ENCODE peak calls at places on chromosomes 6 and 20, in eight cellular contexts. One of them, this sample, is unnamed. For H3K4me1, the result is how much of the 10 kb centered on the place peaks cover.

GRCh38 chr20:62760536-62761057 is 35.7 kb upstream of the MRGBP start:
- DNase-seq in tibial nerve: no peak
- DNase-seq in upper lobe of left lung: peak
- DNase-seq in stomach: no peak
- DNase-seq in A549: no peak
- DNase-seq in transverse colon: no peak
- DNase-seq in SK-N-SH: no peak
- DNase-seq in HepG2: no peak
- DNase-seq in this sample: no peak

GRCh38 chr20:4160761-4161305 is 145.5 kb upstream of the RNF24 start:
- DNase-seq in tibial nerve: peak
- DNase-seq in upper lobe of left lung: peak
- DNase-seq in stomach: no peak
- DNase-seq in A549: no peak
- DNase-seq in transverse colon: peak
- DNase-seq in SK-N-SH: no peak
- DNase-seq in HepG2: peak
- DNase-seq in this sample: peak

GRCh38 chr6:44269921-44270525 is at the start of gene TMEM151B:
- DNase-seq in tibial nerve: no peak
- DNase-seq in upper lobe of left lung: peak
- DNase-seq in stomach: no peak
- DNase-seq in A549: no peak
- DNase-seq in transverse colon: no peak
- DNase-seq in SK-N-SH: peak
- DNase-seq in HepG2: no peak
- DNase-seq in this sample: no peak

GRCh38 chr6:57198926-57199636 is 23.0 kb downstream of the RAB23 start:
- DNase-seq in tibial nerve: no peak
- DNase-seq in upper lobe of left lung: no peak
- DNase-seq in stomach: no peak
- DNase-seq in A549: no peak
- DNase-seq in transverse colon: peak
- DNase-seq in SK-N-SH: no peak
- DNase-seq in HepG2: no peak
- DNase-seq in this sample: no peak

GRCh38 chr6:31701666-31702420 is 1.3 kb downstream of the ABHD16A start:
- DNase-seq in tibial nerve: no peak
- DNase-seq in upper lobe of left lung: no peak
- DNase-seq in stomach: no peak
- DNase-seq in A549: no peak
- DNase-seq in transverse colon: no peak
- DNase-seq in SK-N-SH: peak
- DNase-seq in HepG2: no peak
- DNase-seq in this sample: no peak

GRCh38 chr20:47487175-47487917 is 14.3 kb upstream of the NCOA3 start:
- DNase-seq in tibial nerve: no peak
- DNase-seq in upper lobe of left lung: no peak
- DNase-seq in stomach: no peak
- DNase-seq in A549: no peak
- DNase-seq in transverse colon: peak
- DNase-seq in SK-N-SH: no peak
- DNase-seq in HepG2: no peak
- DNase-seq in this sample: no peak

GRCh38 chr6:31246051-31246495 is 25.8 kb downstream of the HLA-C start:
- DNase-seq in tibial nerve: no peak
- DNase-seq in upper lobe of left lung: no peak
- DNase-seq in stomach: no peak
- DNase-seq in A549: no peak
- DNase-seq in transverse colon: no peak
- DNase-seq in SK-N-SH: no peak
- DNase-seq in HepG2: peak
- DNase-seq in this sample: no peak

GRCh38 chr6:105363100-105363754 is 39.7 kb downstream of the PREP start:
- DNase-seq in tibial nerve: no peak
- DNase-seq in upper lobe of left lung: no peak
- DNase-seq in stomach: no peak
- DNase-seq in A549: no peak
- DNase-seq in transverse colon: no peak
- DNase-seq in SK-N-SH: peak
- DNase-seq in HepG2: no peak
- DNase-seq in this sample: no peak

GRCh38 chr6:6712258-6712978 is 123.9 kb downstream of the LY86 start:
- DNase-seq in tibial nerve: peak
- DNase-seq in upper lobe of left lung: no peak
- DNase-seq in stomach: peak
- DNase-seq in A549: peak
- DNase-seq in transverse colon: peak
- DNase-seq in SK-N-SH: no peak
- DNase-seq in HepG2: peak
- DNase-seq in this sample: no peak

GRCh38 chr20:44761423-44761822 is 15.8 kb downstream of the KCNK15 start:
- DNase-seq in tibial nerve: no peak
- DNase-seq in upper lobe of left lung: no peak
- DNase-seq in stomach: no peak
- DNase-seq in A549: no peak
- DNase-seq in transverse colon: no peak
- DNase-seq in SK-N-SH: no peak
- DNase-seq in HepG2: no peak
- DNase-seq in this sample: no peak

GRCh38 chr6:39964094-39964493 is 29.8 kb upstream of the MOCS1 start:
- DNase-seq in tibial nerve: no peak
- DNase-seq in upper lobe of left lung: no peak
- DNase-seq in stomach: no peak
- DNase-seq in A549: no peak
- DNase-seq in transverse colon: no peak
- DNase-seq in SK-N-SH: no peak
- DNase-seq in HepG2: no peak
- DNase-seq in this sample: no peak

GRCh38 chr6:39962831-39963230 is 28.6 kb upstream of the MOCS1 start:
- DNase-seq in tibial nerve: no peak
- DNase-seq in upper lobe of left lung: no peak
- DNase-seq in stomach: no peak
- DNase-seq in A549: no peak
- DNase-seq in transverse colon: no peak
- DNase-seq in SK-N-SH: no peak
- DNase-seq in HepG2: no peak
- DNase-seq in this sample: no peak

GRCh38 chr6:39964530-39964929 is 30.3 kb upstream of the MOCS1 start:
- DNase-seq in tibial nerve: no peak
- DNase-seq in upper lobe of left lung: no peak
- DNase-seq in stomach: no peak
- DNase-seq in A549: no peak
- DNase-seq in transverse colon: no peak
- DNase-seq in SK-N-SH: no peak
- DNase-seq in HepG2: no peak
- DNase-seq in this sample: no peak

GRCh38 chr6:39958947-39959346 is 24.7 kb upstream of the MOCS1 start:
- DNase-seq in tibial nerve: no peak
- DNase-seq in upper lobe of left lung: no peak
- DNase-seq in stomach: no peak
- DNase-seq in A549: no peak
- DNase-seq in transverse colon: no peak
- DNase-seq in SK-N-SH: no peak
- DNase-seq in HepG2: no peak
- DNase-seq in this sample: no peak

GRCh38 chr6:39961178-39961577 is 26.9 kb upstream of the MOCS1 start:
- DNase-seq in tibial nerve: no peak
- DNase-seq in upper lobe of left lung: no peak
- DNase-seq in stomach: no peak
- DNase-seq in A549: no peak
- DNase-seq in transverse colon: no peak
- DNase-seq in SK-N-SH: peak
- DNase-seq in HepG2: no peak
- DNase-seq in this sample: no peak
- TF ChIP-seq EP300 in tibial nerve: no peak
- TF ChIP-seq EP300 in upper lobe of left lung: no peak
- TF ChIP-seq EP300 in stomach: no peak
- TF ChIP-seq EP300 in A549: no peak
- TF ChIP-seq EP300 in transverse colon: no peak
- TF ChIP-seq EP300 in SK-N-SH: no peak
- TF ChIP-seq EP300 in HepG2: no peak
- TF ChIP-seq EP300 in this sample: no peak

DNA sequence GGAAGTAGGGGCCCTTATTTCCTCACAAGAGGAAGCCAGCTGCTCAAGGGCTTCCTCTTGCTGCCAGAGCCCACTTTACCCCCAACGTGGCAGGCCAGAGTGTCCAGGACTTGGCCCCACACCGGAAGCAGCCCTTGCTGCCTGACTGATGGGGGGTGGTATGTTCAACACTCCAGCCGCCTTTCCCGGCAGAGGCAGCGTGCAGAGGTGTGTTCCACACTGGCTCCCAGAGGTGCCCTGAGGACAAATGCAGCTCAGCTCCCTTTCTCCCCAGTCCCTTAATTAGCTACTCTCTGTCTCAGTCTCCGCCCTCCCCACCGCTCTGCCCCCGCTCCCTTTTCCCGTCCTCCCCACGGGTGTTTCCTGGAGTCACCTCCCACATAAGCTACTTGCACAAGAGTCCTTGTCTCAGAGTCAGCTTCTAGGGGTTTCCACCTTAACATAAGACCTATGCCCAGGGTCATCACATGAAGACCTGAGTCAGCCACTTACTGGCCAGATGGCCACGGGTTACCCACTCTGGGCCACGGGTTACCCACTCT is 61.7 kb upstream of the SHLD1 start:
- DNase-seq in tibial nerve: no peak
- DNase-seq in upper lobe of left lung: peak
- DNase-seq in stomach: no peak
- DNase-seq in A549: no peak
- DNase-seq in transverse colon: no peak
- DNase-seq in SK-N-SH: no peak
- DNase-seq in HepG2: no peak
- DNase-seq in this sample: no peak
- H3K4me3 ChIP-seq in tibial nerve: no peak
- H3K4me3 ChIP-seq in upper lobe of left lung: no peak
- H3K4me3 ChIP-seq in stomach: no peak
- H3K4me3 ChIP-seq in A549: no peak
- H3K4me3 ChIP-seq in transverse colon: no peak
- H3K4me3 ChIP-seq in SK-N-SH: no peak
- H3K4me3 ChIP-seq in HepG2: no peak
- H3K4me3 ChIP-seq in this sample: no peak

GRCh38 chr20:2179957-2180356 is 78.3 kb downstream of the STK35 start:
- DNase-seq in tibial nerve: no peak
- DNase-seq in upper lobe of left lung: no peak
- DNase-seq in stomach: no peak
- DNase-seq in A549: no peak
- DNase-seq in transverse colon: no peak
- DNase-seq in SK-N-SH: no peak
- DNase-seq in HepG2: no peak
- DNase-seq in this sample: no peak
- H3K4me1 ChIP-seq in tibial nerve: under half
- H3K4me1 ChIP-seq in upper lobe of left lung: under half
- H3K4me1 ChIP-seq in stomach: under half
- H3K4me1 ChIP-seq in A549: under half
- H3K4me1 ChIP-seq in transverse colon: under half
- H3K4me1 ChIP-seq in SK-N-SH: under half
- H3K4me1 ChIP-seq in HepG2: under half
- H3K4me1 ChIP-seq in this sample: under half

DNA sequence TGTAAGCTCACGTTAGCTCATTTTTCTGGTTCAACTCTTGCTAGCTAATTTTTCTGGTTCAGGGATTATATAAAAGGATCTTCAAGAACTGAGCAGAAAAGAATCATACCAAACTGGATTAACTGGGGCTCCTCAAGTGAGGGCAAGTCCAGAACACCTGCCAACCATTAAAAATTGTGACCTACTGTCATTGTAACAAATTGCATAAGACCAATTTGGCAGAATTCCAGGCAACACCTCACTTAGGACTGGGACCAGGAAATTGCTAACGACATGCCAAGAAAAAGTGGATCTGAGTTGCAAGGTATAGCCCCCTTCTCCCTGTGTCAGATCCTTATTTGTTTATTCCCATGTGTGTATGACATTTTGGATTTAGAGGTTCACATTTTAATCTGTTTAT is 216.6 kb downstream of the HIVEP2 start:
- DNase-seq in tibial nerve: no peak
- DNase-seq in upper lobe of left lung: no peak
- DNase-seq in stomach: no peak
- DNase-seq in A549: no peak
- DNase-seq in transverse colon: peak
- DNase-seq in SK-N-SH: no peak
- DNase-seq in HepG2: no peak
- DNase-seq in this sample: no peak
- TF ChIP-seq EP300 in tibial nerve: no peak
- TF ChIP-seq EP300 in upper lobe of left lung: no peak
- TF ChIP-seq EP300 in stomach: no peak
- TF ChIP-seq EP300 in A549: no peak
- TF ChIP-seq EP300 in transverse colon: no peak
- TF ChIP-seq EP300 in SK-N-SH: no peak
- TF ChIP-seq EP300 in HepG2: no peak
- TF ChIP-seq EP300 in this sample: no peak

GRCh38 chr20:19742974-19743649 is 14.9 kb upstream of the RIN2 start:
- DNase-seq in tibial nerve: no peak
- DNase-seq in upper lobe of left lung: no peak
- DNase-seq in stomach: no peak
- DNase-seq in A549: no peak
- DNase-seq in transverse colon: no peak
- DNase-seq in SK-N-SH: no peak
- DNase-seq in HepG2: no peak
- DNase-seq in this sample: no peak
- H3K4me3 ChIP-seq in tibial nerve: no peak
- H3K4me3 ChIP-seq in upper lobe of left lung: no peak
- H3K4me3 ChIP-seq in stomach: no peak
- H3K4me3 ChIP-seq in A549: no peak
- H3K4me3 ChIP-seq in transverse colon: no peak
- H3K4me3 ChIP-seq in SK-N-SH: no peak
- H3K4me3 ChIP-seq in HepG2: no peak
- H3K4me3 ChIP-seq in this sample: no peak

DNA sequence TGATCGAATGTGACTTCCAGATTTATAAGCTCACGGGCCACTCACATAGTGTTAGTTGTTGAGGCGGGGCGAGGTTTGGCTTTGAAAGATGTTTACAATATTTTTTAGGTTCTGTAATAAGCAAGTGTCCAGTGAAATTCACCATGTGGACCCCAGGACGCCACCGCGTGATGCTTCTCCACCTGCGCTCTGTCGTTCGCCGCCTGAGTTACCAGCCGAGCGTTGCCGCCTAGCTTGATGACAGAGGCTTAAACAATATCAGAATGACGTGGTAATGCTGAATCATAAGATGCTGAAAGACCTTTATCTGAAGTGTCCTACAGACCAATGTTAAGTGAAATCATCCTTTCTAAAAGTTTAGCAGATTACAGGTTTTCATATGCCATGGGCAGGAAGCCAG is 241.0 kb downstream of the MYLK4 start:
- DNase-seq in tibial nerve: no peak
- DNase-seq in upper lobe of left lung: peak
- DNase-seq in stomach: no peak
- DNase-seq in A549: no peak
- DNase-seq in transverse colon: no peak
- DNase-seq in SK-N-SH: no peak
- DNase-seq in HepG2: no peak
- DNase-seq in this sample: no peak
- H3K4me1 ChIP-seq in tibial nerve: under half
- H3K4me1 ChIP-seq in upper lobe of left lung: under half
- H3K4me1 ChIP-seq in stomach: under half
- H3K4me1 ChIP-seq in A549: under half
- H3K4me1 ChIP-seq in transverse colon: under half
- H3K4me1 ChIP-seq in SK-N-SH: under half
- H3K4me1 ChIP-seq in HepG2: under half
- H3K4me1 ChIP-seq in this sample: under half

This sample was measured in sigmoid colon.